ENCODE peak calls at places on chromosomes 16 and 17, in nine cellular contexts. A is CD8-positive, alpha-beta memory T cell; R is upper lobe of right lung; S is right atrium auricular region; H is spleen; E is MM.1S; L is GM12878; O is ascending aorta; V is psoas muscle. P is an unnamed sample.
A peak's percentile ranks its signal among the peaks of the same experiment; 100 is the strongest.

GRCh38 chr16:18942069-18942468 is 15.9 kb upstream of the SMG1 start:
- DNase-seq in L (no peak), R (no peak), V (no peak), E (no peak), S (no peak), O (no peak), H (no peak), A (no peak), P (no peak)

GRCh38 chr17:49571764-49572163 is 3.9 kb upstream of the NXPH3 start:
- DNase-seq in S (no peak), O (no peak), H (peak; percentile 9), R (no peak), A (no peak), E (no peak), V (no peak), L (no peak), P (no peak)

GRCh38 chr16:23508589-23509440 is 1.5 kb downstream of the GGA2 start:
- DNase-seq in L (no peak), O (no peak), R (no peak), V (no peak), H (peak; percentile 72), S (peak; percentile 63), E (no peak), A (no peak), P (no peak)

GRCh38 chr16:87459833-87460232 is 33.0 kb downstream of the ZCCHC14 start:
- DNase-seq in V (no peak), H (no peak), S (no peak), R (peak; percentile 44), L (no peak), O (no peak), E (no peak), A (no peak), P (no peak)

GRCh38 chr17:36008998-36009665 is 7.8 kb upstream of the CCL15 start:
- DNase-seq in S (no peak), L (no peak), O (no peak), V (no peak), R (no peak), A (no peak), H (no peak), E (peak; percentile 83), P (no peak)

GRCh38 chr17:12388206-12388605 is 277.5 kb upstream of the MYOCD start:
- DNase-seq in V (no peak), O (no peak), E (no peak), H (no peak), L (no peak), R (no peak), A (no peak), S (no peak), P (no peak)

GRCh38 chr16:28977703-28978641 is 3.4 kb downstream of the SPNS1 start:
- DNase-seq in L (no peak), H (no peak), E (peak; percentile 30), O (no peak), A (no peak), V (no peak), R (no peak), S (no peak), P (no peak)

GRCh38 chr16:66741131-66741900 is 10.1 kb downstream of the DYNC1LI2 start:
- DNase-seq in A (no peak), O (peak; percentile 96), V (peak; percentile 84), H (no peak), L (no peak), R (peak; percentile 83), S (peak; percentile 93), E (no peak), P (peak; percentile 91)

GRCh38 chr17:82648761-82649474 is 674 bp upstream of the WDR45B start:
- DNase-seq in S (peak; percentile 68), L (no peak), O (peak; percentile 82), R (peak; percentile 82), V (peak; percentile 66), H (peak; percentile 93), A (peak; percentile 53), E (no peak), P (no peak)

GRCh38 chr17:37019117-37019744 is 70.5 kb downstream of the AATF start:
- DNase-seq in L (no peak), O (no peak), A (no peak), V (no peak), H (no peak), S (no peak), E (no peak), R (no peak), P (no peak)

GRCh38 chr16:78210305-78210704 is 110.9 kb downstream of the WWOX start:
- DNase-seq in A (no peak), R (no peak), V (no peak), S (no peak), O (no peak), E (no peak), L (no peak), H (no peak), P (no peak)

GRCh38 chr17:47272491-47272890 is 18.9 kb downstream of the ITGB3 start:
- DNase-seq in O (no peak), V (no peak), H (no peak), A (no peak), S (no peak), R (no peak), L (no peak), E (no peak), P (no peak)

GRCh38 chr17:64739316-64740058 is 77.4 kb upstream of the SMURF2 start:
- DNase-seq in S (peak; percentile 71), A (no peak), R (no peak), O (no peak), L (no peak), H (no peak), E (no peak), V (peak; percentile 23), P (peak; percentile 40)

DNA sequence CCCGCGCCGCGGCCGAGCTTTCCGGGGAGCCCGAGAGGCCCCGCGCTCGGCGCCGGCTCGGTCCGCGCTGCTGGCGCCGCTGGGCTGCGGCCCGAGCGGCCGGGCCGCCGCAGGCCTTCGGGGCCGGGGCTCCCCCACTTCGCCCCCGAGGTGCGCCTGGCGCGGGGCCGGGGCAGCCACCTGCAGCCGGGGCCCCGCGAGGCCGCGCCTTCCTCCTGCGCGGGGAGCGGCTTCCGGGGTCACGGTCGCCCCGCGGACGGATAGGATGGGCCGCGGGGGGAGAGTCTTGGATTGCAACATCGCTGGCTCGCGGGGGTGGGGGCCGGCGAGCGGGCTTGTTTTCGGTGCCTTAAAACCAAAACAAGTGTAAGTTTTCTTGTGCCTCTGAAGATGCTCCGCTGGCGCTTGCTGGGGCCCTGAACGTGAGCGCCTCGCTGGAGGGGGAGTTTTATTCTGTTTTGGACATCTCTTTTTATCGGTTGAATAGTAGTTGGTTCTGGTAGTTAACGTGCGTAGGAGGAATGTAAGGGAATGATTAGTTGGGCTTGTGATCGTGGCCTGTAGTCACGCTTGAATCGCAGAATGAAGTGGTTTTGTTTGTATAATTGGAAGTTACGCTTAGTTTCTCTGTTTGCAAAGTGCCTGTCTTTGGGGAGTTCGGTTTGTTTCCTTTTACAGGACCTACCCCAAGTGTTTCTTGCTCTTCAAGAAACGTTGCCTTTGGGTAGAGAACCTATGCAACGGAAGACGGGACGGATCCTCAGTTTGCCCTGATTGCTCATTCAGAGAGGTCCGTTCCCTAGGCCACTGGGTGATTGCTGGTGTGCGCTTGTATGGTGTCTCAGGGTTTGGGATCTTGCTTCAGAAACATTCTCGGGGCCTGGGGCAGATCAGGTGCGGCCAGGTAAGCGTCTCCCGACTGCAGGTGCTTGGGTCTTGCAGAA is 724 bp downstream of the UBE2I start:
- DNase-seq in H (peak; percentile 93), O (peak; percentile 74), V (peak; percentile 78), L (no peak), S (peak; percentile 62), A (peak; percentile 71), R (peak; percentile 87), E (peak; percentile 36), P (no peak)
- H3K4me1 ChIP-seq in H (peaks cover 39% of the 10 kb centered on the region), O (peaks cover 25% of the 10 kb centered on the region), V (peaks cover 37% of the 10 kb centered on the region), L (peaks cover 7% of the 10 kb centered on the region), S (peaks cover 36% of the 10 kb centered on the region), A (peaks cover 37% of the 10 kb centered on the region), R (peaks cover 27% of the 10 kb centered on the region), E (peaks cover 9% of the 10 kb centered on the region), P (peaks cover 32% of the 10 kb centered on the region)

GRCh38 chr17:57269598-57270255 is 13.4 kb downstream of the MSI2 start:
- DNase-seq in A (no peak), O (no peak), E (no peak), L (no peak), V (no peak), R (no peak), H (no peak), S (no peak), P (peak; percentile 41)

GRCh38 chr17:57271821-57272220 is 15.5 kb downstream of the MSI2 start:
- DNase-seq in A (no peak), L (no peak), R (no peak), O (no peak), V (no peak), S (no peak), E (no peak), H (no peak), P (no peak)

GRCh38 chr17:57269052-57269451 is 12.7 kb downstream of the MSI2 start:
- DNase-seq in A (no peak), R (no peak), S (no peak), V (no peak), O (no peak), L (no peak), E (no peak), H (no peak), P (no peak)

GRCh38 chr17:57268176-57268575 is 11.9 kb downstream of the MSI2 start:
- DNase-seq in S (no peak), O (no peak), V (no peak), R (no peak), A (no peak), H (no peak), E (no peak), L (no peak), P (no peak)

GRCh38 chr17:57270801-57271245 is 14.5 kb downstream of the MSI2 start:
- DNase-seq in S (no peak), L (no peak), O (no peak), A (no peak), R (no peak), H (no peak), E (no peak), V (no peak), P (no peak)
- H3K4me1 ChIP-seq in S (peaks cover 12% of the 10 kb centered on the region), L (no peaks in the 10 kb centered on the region), O (no peaks in the 10 kb centered on the region), A (no peaks in the 10 kb centered on the region), R (no peaks in the 10 kb centered on the region), H (no peaks in the 10 kb centered on the region), E (peaks cover 14% of the 10 kb centered on the region), V (peaks cover 26% of the 10 kb centered on the region), P (no peaks in the 10 kb centered on the region)

GRCh38 chr17:51487947-51488346 is 227.6 kb downstream of the UTP18 start:
- DNase-seq in L (no peak), A (no peak), R (no peak), H (no peak), S (no peak), E (no peak), O (no peak), V (no peak), P (no peak)
- H3K4me1 ChIP-seq in L (no peaks in the 10 kb centered on the region), A (no peaks in the 10 kb centered on the region), R (no peaks in the 10 kb centered on the region), H (no peaks in the 10 kb centered on the region), S (no peaks in the 10 kb centered on the region), E (no peaks in the 10 kb centered on the region), O (no peaks in the 10 kb centered on the region), V (no peaks in the 10 kb centered on the region), P (no peaks in the 10 kb centered on the region)

DNA sequence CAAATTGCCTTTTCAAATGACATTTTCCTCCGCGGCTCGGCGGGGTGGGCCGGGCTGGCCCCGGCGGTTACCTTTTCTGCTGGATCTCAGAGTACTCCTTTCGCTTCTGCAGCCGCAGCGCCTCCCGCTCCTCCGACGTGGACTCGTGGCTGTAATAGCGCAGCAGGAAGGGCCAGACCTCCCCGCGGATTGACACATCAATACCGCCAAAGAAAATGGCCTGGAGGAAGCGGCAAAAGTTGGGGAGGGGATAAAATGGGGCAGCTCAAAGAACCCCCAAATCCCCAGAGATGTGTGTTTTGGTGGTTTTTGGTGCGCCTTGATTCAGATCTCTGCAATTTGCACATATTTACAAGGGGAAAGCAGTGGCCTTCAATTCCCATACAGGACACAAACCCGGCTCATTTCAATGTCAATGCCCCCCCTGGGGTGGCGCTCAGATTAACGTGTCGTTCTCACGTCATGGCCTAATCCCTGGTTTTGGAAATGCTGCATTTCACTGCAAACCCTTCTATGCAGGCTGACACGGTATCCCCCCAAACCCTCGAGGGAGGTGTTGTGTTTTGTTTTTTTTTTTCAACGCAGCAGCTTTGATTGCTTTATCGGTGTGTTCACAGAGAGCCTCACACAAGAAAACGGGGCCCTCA is 85.9 kb downstream of the TBC1D16 start:
- DNase-seq in O (peak; percentile 53), E (no peak), V (no peak), S (no peak), A (no peak), R (peak; percentile 63), L (no peak), H (no peak), P (peak; percentile 61)
- H3K4me1 ChIP-seq in O (peaks cover 24% of the 10 kb centered on the region), E (no peaks in the 10 kb centered on the region), V (no peaks in the 10 kb centered on the region), S (peaks cover 23% of the 10 kb centered on the region), A (no peaks in the 10 kb centered on the region), R (peaks cover 19% of the 10 kb centered on the region), L (no peaks in the 10 kb centered on the region), H (peaks cover 18% of the 10 kb centered on the region), P (peaks cover 19% of the 10 kb centered on the region)

P was measured in suprapubic skin.